ENCODE peak calls at places on chromosomes 6 and 20, in five cellular contexts. S is progenitor cell of endocrine pancreas, A is putamen, Q is AML-193, V is aorta. Z is an unnamed sample.
A peak's percentile ranks its signal among the peaks of the same experiment; 100 is the strongest.

GRCh38 chr20:63132715-63133471 is 83.0 kb downstream of the YTHDF1 start:
- DNase-seq in S (no peak), A (no peak), Q (no peak), V (peak; percentile 57), Z (no peak)

GRCh38 chr6:167485186-167485978 is 160.5 kb downstream of the TTLL2 start:
- DNase-seq in S (no peak), A (peak; percentile 61), Q (no peak), V (no peak), Z (peak; percentile 8)

GRCh38 chr6:29631860-29632731 is 887 bp downstream of the GABBR1 start:
- DNase-seq in S (peak; percentile 47), A (no peak), Q (no peak), V (peak; percentile 90), Z (peak; percentile 45)

GRCh38 chr20:36312724-36313441 is 6.7 kb downstream of the DLGAP4 start:
- DNase-seq in S (no peak), A (peak; percentile 34), Q (no peak), V (peak; percentile 55), Z (no peak)

GRCh38 chr20:63025534-63026331 is 19.0 kb upstream of the BHLHE23 start:
- DNase-seq in S (no peak), A (no peak), Q (no peak), V (peak; percentile 73), Z (no peak)

GRCh38 chr20:32455901-32456701 is 98.0 kb downstream of the ASXL1 start:
- DNase-seq in S (no peak), A (no peak), Q (no peak), V (no peak), Z (no peak)

GRCh38 chr20:37239026-37239451 is 22.6 kb downstream of the GHRH start:
- DNase-seq in S (no peak), A (no peak), Q (no peak), V (no peak), Z (no peak)

GRCh38 chr6:84768442-84769174 is 4.2 kb upstream of the TBX18 start:
- DNase-seq in S (no peak), A (no peak), Q (no peak), V (peak; percentile 79), Z (no peak)

GRCh38 chr20:51624157-51624731 is 81.7 kb upstream of the NFATC2 start:
- DNase-seq in S (peak; percentile 61), A (no peak), Q (peak; percentile 42), V (peak; percentile 82), Z (peak; percentile 83)

GRCh38 chr6:13470240-13471140 is 16.9 kb downstream of the GFOD1 start:
- DNase-seq in S (no peak), A (peak; percentile 80), Q (no peak), V (no peak), Z (no peak)

GRCh38 chr20:57659131-57659788 is 39.0 kb upstream of the ZBP1 start:
- DNase-seq in S (no peak), A (no peak), Q (no peak), V (peak; percentile 68), Z (no peak)

GRCh38 chr20:48826883-48827771 is 672 bp downstream of the PREX1 start:
- DNase-seq in S (no peak), A (no peak), Q (peak; percentile 35), V (peak; percentile 88), Z (no peak)

GRCh38 chr6:112951829-112952228 is 604.7 kb downstream of the RFPL4B start:
- DNase-seq in S (no peak), A (no peak), Q (no peak), V (no peak), Z (peak; percentile 64)

GRCh38 chr6:112228480-112229332 is 25.7 kb downstream of the LAMA4 start:
- DNase-seq in S (no peak), A (no peak), Q (no peak), V (no peak), Z (no peak)

GRCh38 chr6:14665827-14666724 is 548.5 kb downstream of the CD83 start:
- DNase-seq in S (no peak), A (no peak), Q (peak; percentile 46), V (no peak), Z (no peak)

GRCh38 chr6:44041461-44042260 is 85.6 kb downstream of the MRPL14 start:
- DNase-seq in S (no peak), A (peak; percentile 85), Q (no peak), V (peak; percentile 40), Z (peak; percentile 32)

GRCh38 chr6:135212020-135212806 is 31.1 kb downstream of the MYB start:
- DNase-seq in S (no peak), A (peak; percentile 2), Q (no peak), V (no peak), Z (no peak)